ENCODE peak calls at places on chromosomes 11 and 22, in four cellular contexts. J, C, T and K are unnamed samples.

GRCh38 chr11:95450547-95451123 is 219.6 kb upstream of the SESN3 start:
- DNase-seq in J (peak), C (no peak), T (no peak), K (no peak)

GRCh38 chr11:95985174-95985808 is 61.4 kb upstream of the MTMR2 start:
- DNase-seq in C (no peak), J (peak), T (no peak), K (no peak)

GRCh38 chr11:10304495-10305261 is at the start of gene ADM:
- DNase-seq in T (peak), C (peak), J (peak), K (peak)

GRCh38 chr11:132858203-132858602 is 674.1 kb downstream of the OPCML start:
- DNase-seq in J (peak), T (no peak), C (no peak), K (peak)

GRCh38 chr11:115548878-115549528 is 44.8 kb upstream of the CADM1 start:
- DNase-seq in J (no peak), T (peak), C (peak), K (peak)

GRCh38 chr11:69715446-69715845 is 11.6 kb upstream of the FGF19 start:
- DNase-seq in C (no peak), J (no peak), T (no peak), K (no peak)

GRCh38 chr11:111954154-111954553 is 17.0 kb downstream of the DIXDC1 start:
- DNase-seq in T (no peak), J (no peak), C (no peak), K (no peak)

GRCh38 chr22:36104988-36105387 is 55.6 kb downstream of the APOL3 start:
- DNase-seq in C (no peak), J (peak), T (no peak), K (no peak)

GRCh38 chr11:34721646-34722045 is 100.8 kb downstream of the EHF start:
- DNase-seq in C (no peak), J (peak), T (no peak), K (no peak)

GRCh38 chr22:27726726-27727449 is 74.7 kb downstream of the MN1 start:
- DNase-seq in J (peak), T (peak), C (peak), K (no peak)

GRCh38 chr22:26035523-26035922 is 133.7 kb upstream of the SEZ6L start:
- DNase-seq in J (no peak), T (no peak), C (no peak), K (no peak)

GRCh38 chr22:39431821-39432251 is 25.0 kb upstream of the MGAT3 start:
- DNase-seq in T (no peak), C (no peak), J (peak), K (no peak)

GRCh38 chr22:49793296-49793695 is 34.4 kb downstream of the BRD1 start:
- DNase-seq in J (no peak), T (no peak), C (no peak), K (no peak)

GRCh38 chr22:36922752-36923457 is 9.5 kb downstream of the CSF2RB start:
- DNase-seq in T (no peak), C (no peak), J (no peak), K (no peak)

DNA sequence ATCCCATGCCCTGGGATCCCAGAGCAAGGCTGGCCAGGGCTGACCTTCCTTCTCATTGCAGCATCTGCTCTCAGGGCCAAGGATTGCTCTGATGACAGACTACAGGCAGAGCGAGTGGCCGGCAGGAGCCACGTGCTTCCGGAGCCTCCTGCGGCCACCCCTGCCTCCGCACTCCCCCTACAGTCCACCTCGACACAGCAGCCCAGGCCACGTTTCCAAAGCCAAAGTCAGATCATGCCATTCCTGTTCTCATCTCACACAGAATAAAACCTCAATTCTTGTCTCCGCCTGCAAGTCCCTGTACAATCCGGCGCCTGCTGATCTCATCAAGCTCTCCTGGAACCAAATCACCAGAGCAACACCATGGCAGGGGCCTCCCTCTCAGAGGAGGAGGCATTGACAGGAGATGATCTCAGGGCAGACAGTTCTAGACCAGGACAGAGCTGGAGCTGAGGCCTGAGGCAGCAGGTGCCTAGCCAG is 20.9 kb upstream of the UPK3A start:
- DNase-seq in J (peak), C (peak), T (peak), K (peak)
- TF ChIP-seq MAFK in J (no peak), C (no peak), T (no peak), K (no peak)

GRCh38 chr11:59267738-59268475 is 55.2 kb upstream of the MPEG1 start:
- DNase-seq in J (no peak), T (no peak), C (no peak), K (no peak)

GRCh38 chr11:59266491-59266890 is 53.8 kb upstream of the MPEG1 start:
- DNase-seq in T (no peak), J (no peak), C (no peak), K (no peak)

GRCh38 chr11:59264736-59265135 is 52.0 kb upstream of the MPEG1 start:
- DNase-seq in J (no peak), C (no peak), T (no peak), K (no peak)

GRCh38 chr11:59267196-59267595 is 54.5 kb upstream of the MPEG1 start:
- DNase-seq in J (no peak), T (no peak), C (no peak), K (no peak)

GRCh38 chr11:59265735-59266134 is 53.0 kb upstream of the MPEG1 start:
- DNase-seq in T (no peak), C (no peak), J (no peak), K (no peak)
- TF ChIP-seq MAFK in T (no peak), C (no peak), J (no peak), K (no peak)

DNA sequence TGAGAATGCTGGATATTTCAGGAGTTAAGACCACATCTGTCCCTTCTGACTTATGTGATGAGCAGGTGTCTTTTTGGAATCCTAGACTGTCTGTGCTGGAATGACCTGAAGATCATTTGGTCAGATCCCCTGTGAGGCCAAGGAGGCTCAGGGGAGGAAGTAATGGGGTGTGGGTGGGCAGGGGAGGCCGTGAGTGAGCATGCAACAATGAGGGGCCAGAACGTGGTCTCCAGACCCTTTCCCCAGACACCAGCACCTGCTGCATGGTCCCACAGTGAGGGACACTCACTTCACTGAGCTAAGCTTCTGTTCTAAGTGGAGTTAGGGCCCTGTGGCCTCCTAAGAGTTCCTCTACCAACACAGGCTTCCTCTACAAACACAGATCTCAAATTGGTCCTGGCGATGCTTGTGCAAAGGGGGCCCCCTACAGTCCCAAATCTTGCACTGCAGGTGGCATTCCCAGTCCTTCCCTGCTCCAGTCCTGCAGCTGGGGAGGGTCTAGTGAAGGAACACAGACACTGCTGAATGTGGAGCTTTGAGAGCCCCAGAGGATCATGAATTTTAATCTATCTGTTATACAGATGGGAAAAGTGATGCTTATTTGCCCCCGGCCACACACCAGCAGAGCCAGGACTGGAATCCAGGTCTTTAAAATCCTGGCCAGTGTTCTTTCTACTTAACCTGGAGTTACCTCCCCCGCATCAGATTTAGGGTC is 7.4 kb downstream of the USP2 start:
- DNase-seq in J (peak), T (peak), C (peak), K (peak)
- TF ChIP-seq MAFK in J (no peak), T (no peak), C (no peak), K (no peak)

DNA sequence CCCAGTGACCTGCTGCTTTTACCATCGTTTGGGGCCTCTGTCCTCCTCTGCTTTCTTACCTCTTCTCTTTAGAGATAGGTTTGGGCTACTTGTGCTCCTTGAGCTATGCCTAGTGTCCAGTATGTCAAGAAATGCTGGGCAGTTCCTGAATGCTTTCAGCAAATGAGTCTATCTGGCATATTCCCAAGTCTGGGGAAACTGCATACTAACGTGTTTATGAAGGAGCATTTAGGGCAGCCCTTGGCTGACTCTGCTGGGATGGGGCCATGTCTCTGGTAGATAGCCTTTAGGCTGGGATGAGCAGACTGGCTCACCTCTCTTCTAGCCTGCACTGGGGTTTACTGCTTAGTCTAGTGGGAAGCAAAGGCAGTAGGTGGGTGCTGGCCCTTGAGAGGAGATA is 43.7 kb upstream of the SUSD2 start:
- DNase-seq in T (no peak), J (peak), C (no peak), K (no peak)
- TF ChIP-seq MAFK in T (no peak), J (peak), C (no peak), K (no peak)

GRCh38 chr11:73239111-73239521 is 21.0 kb downstream of the P2RY2 start:
- DNase-seq in T (no peak), C (no peak), J (no peak), K (no peak)

GRCh38 chr11:73239571-73240189 is 21.6 kb downstream of the P2RY2 start:
- DNase-seq in J (no peak), T (no peak), C (no peak), K (no peak)

GRCh38 chr11:73236879-73237278 is 18.8 kb downstream of the P2RY2 start:
- DNase-seq in C (peak), J (peak), T (peak), K (peak)

GRCh38 chr11:73236205-73236765 is 18.2 kb downstream of the P2RY2 start:
- DNase-seq in C (no peak), J (no peak), T (no peak), K (no peak)

DNA sequence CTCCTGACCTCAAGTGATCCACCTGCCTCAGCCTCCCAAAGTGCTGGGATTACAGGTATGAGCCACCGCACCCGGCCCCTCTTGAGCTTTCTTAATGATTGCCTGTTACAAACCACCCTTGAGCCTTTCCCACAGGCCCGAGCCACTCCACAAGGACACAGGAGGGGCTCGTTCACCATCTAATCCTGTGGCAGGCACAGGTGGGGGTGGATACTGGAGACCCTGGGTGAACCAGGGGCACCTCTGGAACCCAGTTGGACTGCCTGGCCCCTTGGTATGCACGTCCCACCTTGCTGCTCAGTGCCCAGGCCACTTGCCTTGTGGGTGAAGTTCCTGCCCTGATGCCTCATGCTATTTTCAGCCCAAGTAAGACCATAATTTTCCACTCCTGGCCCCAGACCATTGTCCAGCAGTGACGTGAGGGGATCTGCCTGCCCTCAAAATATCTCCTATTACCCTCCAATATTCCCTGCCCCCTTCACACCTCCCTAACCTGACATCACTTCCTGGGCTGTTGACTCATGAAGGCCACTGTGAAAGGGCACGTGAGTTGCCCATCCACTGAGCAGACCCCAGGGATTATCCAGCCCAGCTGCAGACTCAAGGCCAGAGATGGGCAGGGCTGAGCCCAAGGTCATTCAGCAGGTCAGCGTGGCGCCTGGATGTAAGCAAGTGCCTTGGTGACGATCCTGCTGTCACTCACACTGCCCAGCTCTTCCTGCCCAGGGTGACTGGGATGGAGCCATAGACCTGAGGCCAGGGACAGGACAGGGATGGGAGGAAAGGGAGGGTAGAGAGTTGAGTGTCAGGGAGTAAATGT is 19.6 kb downstream of the P2RY2 start:
- DNase-seq in T (peak), C (no peak), J (peak), K (no peak)
- TF ChIP-seq MAFK in T (no peak), C (no peak), J (no peak), K (no peak)